ENCODE peak calls at places on chromosomes 4 and X, in four cellular contexts. O is nephron progenitor cell, G is D721Med, X is progenitor cell of endocrine pancreas. A is an unnamed sample.

GRCh38 chrX:20418379-20418778 is 151.7 kb upstream of the RPS6KA3 start:
- DNase-seq in O (no peak), G (no peak), X (no peak), A (no peak)

GRCh38 chr4:158934996-158935669 is 166.3 kb downstream of the FNIP2 start:
- DNase-seq in O (no peak), G (no peak), X (no peak), A (no peak)

GRCh38 chrX:135185795-135186443 is 14.7 kb upstream of the CT55 start:
- DNase-seq in O (peak), G (no peak), X (no peak), A (peak)

GRCh38 chr4:95243892-95244291 is 304.9 kb downstream of the UNC5C start:
- DNase-seq in O (no peak), G (no peak), X (no peak), A (no peak)

GRCh38 chrX:46865281-46865680 is 28.4 kb downstream of the RP2 start:
- DNase-seq in O (no peak), G (no peak), X (no peak), A (no peak)

GRCh38 chr4:22389240-22389871 is 126.5 kb downstream of the ADGRA3 start:
- DNase-seq in O (peak), G (no peak), X (peak), A (peak)

GRCh38 chr4:87848622-87849351 is 16.0 kb downstream of the MEPE start:
- DNase-seq in O (peak), G (no peak), X (no peak), A (peak)

GRCh38 chr4:85681194-85681803 is 206.3 kb downstream of the ARHGAP24 start:
- DNase-seq in O (no peak), G (no peak), X (no peak), A (no peak)

GRCh38 chrX:40012800-40013682 is 84.7 kb downstream of the BCOR start:
- DNase-seq in O (peak), G (no peak), X (no peak), A (no peak)

GRCh38 chrX:581717-582116 is 48.9 kb upstream of the SHOX start:
- DNase-seq in O (no peak), G (no peak), X (no peak), A (no peak)

GRCh38 chrX:33974676-33975075 is 157.4 kb downstream of the FAM47A start:
- DNase-seq in O (no peak), G (no peak), X (no peak), A (no peak)

GRCh38 chr4:1559896-1560650 is 124.0 kb downstream of the FAM53A start:
- DNase-seq in O (no peak), G (no peak), X (no peak), A (no peak)

GRCh38 chr4:84031401-84031800 is 467.7 kb downstream of the NKX6-1 start:
- DNase-seq in O (no peak), G (no peak), X (no peak), A (no peak)

GRCh38 chr4:147942729-147943128 is 210.8 kb downstream of the ARHGAP10 start:
- DNase-seq in O (no peak), G (peak), X (no peak), A (no peak)

GRCh38 chrX:106050054-106050453 is 11.5 kb upstream of the SERPINA7 start:
- DNase-seq in O (no peak), G (no peak), X (no peak), A (no peak)

GRCh38 chrX:1450381-1451161 is 2.1 kb downstream of the ASMTL start:
- DNase-seq in O (no peak), G (no peak), X (no peak), A (no peak)

GRCh38 chr4:127965062-127965802 is at the start of the genes ABHD18 and MFSD8:
- DNase-seq in O (peak), G (peak), X (peak), A (peak)
- TF ChIP-seq CTCF in O (no peak), G (peak), X (peak), A (peak)

DNA sequence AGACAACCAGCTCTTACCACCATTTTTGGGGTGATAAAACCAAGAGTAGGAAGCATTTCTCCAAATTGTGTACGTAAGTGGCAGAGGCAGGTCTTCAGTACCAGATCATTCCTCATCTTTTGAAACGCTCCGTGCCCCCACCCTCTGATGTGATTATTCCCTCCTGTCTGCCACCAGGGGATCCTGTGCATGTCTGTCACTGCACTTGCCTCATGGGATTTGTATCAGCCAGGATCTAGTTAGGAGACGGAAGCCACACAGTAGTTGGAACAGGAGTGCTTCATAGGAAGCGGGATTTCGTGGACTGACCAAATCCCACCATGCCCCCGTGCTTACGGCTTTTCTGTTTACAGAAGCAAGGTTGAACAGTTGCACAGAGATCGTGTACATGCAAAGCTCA is 75.5 kb downstream of the SHROOM2 start:
- DNase-seq in O (no peak), G (no peak), X (no peak), A (no peak)
- TF ChIP-seq CTCF in O (no peak), G (no peak), X (no peak), A (no peak)

DNA sequence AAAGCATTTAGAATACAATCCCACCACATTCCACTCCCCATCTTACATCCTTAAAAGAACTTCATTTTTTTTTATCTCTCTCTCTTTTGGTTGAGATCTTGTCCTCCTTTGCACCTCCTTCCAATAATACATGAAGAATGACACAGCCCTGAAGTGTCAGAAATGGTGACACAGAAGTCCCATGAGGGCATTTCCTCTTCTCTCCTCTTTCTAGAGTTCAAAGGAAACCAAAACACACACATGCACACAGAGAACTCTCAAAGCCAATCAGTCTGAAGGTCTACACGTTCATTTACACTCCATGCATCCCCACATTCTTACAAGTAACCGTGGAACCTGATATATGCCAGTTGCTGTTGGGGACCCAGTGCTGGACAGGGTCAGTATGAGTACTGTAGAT is 450.7 kb downstream of the HNRNPD start:
- DNase-seq in O (no peak), G (no peak), X (no peak), A (no peak)
- TF ChIP-seq CTCF in O (no peak), G (no peak), X (no peak), A (no peak)

GRCh38 chr4:121939690-121940089 is 12.2 kb downstream of the TRPC3 start:
- DNase-seq in O (no peak), G (no peak), X (no peak), A (no peak)

GRCh38 chr4:121938282-121939092 is 13.4 kb downstream of the TRPC3 start:
- DNase-seq in O (no peak), G (no peak), X (no peak), A (no peak)

GRCh38 chr4:121946644-121947043 is 5.2 kb downstream of the TRPC3 start:
- DNase-seq in O (no peak), G (no peak), X (no peak), A (no peak)

DNA sequence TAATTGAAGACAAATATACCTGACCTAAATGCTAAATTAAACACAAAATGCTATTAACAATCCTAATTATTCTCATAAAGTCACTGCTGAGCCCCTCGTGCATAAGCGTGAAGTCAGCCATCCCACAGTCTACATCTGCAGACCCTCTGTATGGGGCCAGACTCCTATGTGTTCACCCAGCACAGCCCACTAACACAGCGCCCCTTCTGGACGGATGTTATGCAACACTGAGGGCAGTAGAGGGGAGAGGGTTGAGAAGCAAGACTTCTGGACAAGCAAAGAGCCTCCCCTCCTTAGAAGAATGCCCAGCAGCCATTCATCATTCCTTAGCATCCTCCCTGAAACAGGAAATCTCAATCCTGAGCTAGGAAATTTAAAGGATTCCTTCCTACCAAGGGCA is 7.9 kb downstream of the TRPC3 start:
- DNase-seq in O (peak), G (no peak), X (no peak), A (peak)
- TF ChIP-seq CTCF in O (peak), G (no peak), X (peak), A (peak)

GRCh38 chrX:25968920-25969319 is 169.2 kb upstream of the MAGEB18 start:
- DNase-seq in O (peak), G (no peak), X (no peak), A (peak)
- TF ChIP-seq CTCF in O (peak), G (no peak), X (peak), A (peak)